ENCODE peak calls at places on chromosome 22, in four cellular contexts. J is GM23248, F is PC-3, N is A673. K is an unnamed sample.

GRCh38 chr22:37077802-37078448 is 26.4 kb downstream of the KCTD17 start:
- DNase-seq in J (peak; percentile 54), F (peak; percentile 58), N (peak; percentile 61), K (peak; percentile 46)

GRCh38 chr22:40855104-40855959 is 1.1 kb downstream of the ST13 start:
- DNase-seq in J (peak; percentile 82), F (no peak), N (peak; percentile 51), K (peak; percentile 24)

GRCh38 chr22:24055283-24055682 is 44.2 kb downstream of the CABIN1 start:
- DNase-seq in J (no peak), F (no peak), N (no peak), K (no peak)

GRCh38 chr22:24178502-24179440 is 2.5 kb upstream of the SUSD2 start:
- DNase-seq in J (peak; percentile 31), F (no peak), N (peak; percentile 56), K (no peak)

GRCh38 chr22:26893034-26893710 is 235.8 kb downstream of the MIAT start:
- DNase-seq in J (peak; percentile 45), F (no peak), N (peak; percentile 40), K (peak; percentile 48)

GRCh38 chr22:38655532-38656255 is 498 bp downstream of the FAM227A start:
- DNase-seq in J (peak; percentile 54), F (peak; percentile 15), N (peak; percentile 31), K (peak; percentile 16)

GRCh38 chr22:35542157-35542971 is 1.7 kb downstream of the RASD2 start:
- DNase-seq in J (no peak), F (no peak), N (no peak), K (no peak)

GRCh38 chr22:43777204-43777671 is 34.9 kb downstream of the EFCAB6 start:
- DNase-seq in J (peak; percentile 77), F (peak; percentile 87), N (no peak), K (peak; percentile 47)

GRCh38 chr22:17984114-17984513 is 40.2 kb downstream of the MICAL3 start:
- DNase-seq in J (peak; percentile 36), F (peak; percentile 53), N (no peak), K (no peak)

GRCh38 chr22:24803064-24803542 is 2.9 kb upstream of the SGSM1 start:
- DNase-seq in J (peak; percentile 49), F (peak; percentile 67), N (peak; percentile 51), K (peak; percentile 29)

GRCh38 chr22:45998638-45999378 is 21.8 kb upstream of the WNT7B start:
- DNase-seq in J (no peak), F (no peak), N (no peak), K (no peak)

GRCh38 chr22:31141551-31141950 is 1.2 kb upstream of the PLA2G3 start:
- DNase-seq in J (no peak), F (no peak), N (no peak), K (no peak)

GRCh38 chr22:31143038-31143437 is 2.7 kb upstream of the PLA2G3 start:
- DNase-seq in J (no peak), F (no peak), N (no peak), K (no peak)

GRCh38 chr22:31140746-31141145 is 438 bp upstream of the PLA2G3 start:
- DNase-seq in J (no peak), F (no peak), N (no peak), K (no peak)

GRCh38 chr22:31143537-31143936 is 3.2 kb upstream of the PLA2G3 start:
- DNase-seq in J (no peak), F (no peak), N (no peak), K (no peak)

DNA sequence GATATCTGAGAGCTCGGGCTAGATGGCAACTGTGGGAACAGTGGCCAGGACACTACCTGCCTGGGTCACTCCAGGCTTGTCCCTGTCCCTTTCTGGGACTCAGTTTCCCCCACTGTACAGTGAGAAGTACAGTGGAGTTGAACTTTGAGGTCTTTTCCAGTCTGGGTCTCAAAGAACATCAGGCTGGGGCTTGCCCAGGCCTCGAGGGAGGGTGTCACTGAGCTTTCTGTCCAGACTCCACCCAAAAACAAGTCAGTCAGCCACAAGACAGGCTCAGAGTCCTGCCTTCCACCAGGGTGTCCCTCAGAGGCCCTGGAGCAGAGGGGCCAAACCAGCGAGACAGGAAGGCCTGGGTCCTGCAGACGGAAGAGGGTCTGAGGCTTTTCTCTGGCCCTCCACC is 2.0 kb upstream of the PLA2G3 start:
- DNase-seq in J (no peak), F (no peak), N (no peak), K (no peak)
- H3K27ac ChIP-seq in J (no peak overlapping the region), F (no peak overlapping the region), N (no peak overlapping the region), K (no peak overlapping the region)

GRCh38 chr22:30542811-30543188 is 3.7 kb downstream of the SEC14L6 start:
- DNase-seq in J (no peak), F (no peak), N (no peak), K (no peak)

GRCh38 chr22:30538280-30538679 is 8.3 kb downstream of the SEC14L6 start:
- DNase-seq in J (peak; percentile 24), F (peak; percentile 1), N (peak; percentile 50), K (no peak)

GRCh38 chr22:30539368-30539767 is 7.2 kb downstream of the SEC14L6 start:
- DNase-seq in J (no peak), F (no peak), N (no peak), K (no peak)

GRCh38 chr22:30546616-30547015 is at the start of gene SEC14L6:
- DNase-seq in J (no peak), F (no peak), N (no peak), K (no peak)

DNA sequence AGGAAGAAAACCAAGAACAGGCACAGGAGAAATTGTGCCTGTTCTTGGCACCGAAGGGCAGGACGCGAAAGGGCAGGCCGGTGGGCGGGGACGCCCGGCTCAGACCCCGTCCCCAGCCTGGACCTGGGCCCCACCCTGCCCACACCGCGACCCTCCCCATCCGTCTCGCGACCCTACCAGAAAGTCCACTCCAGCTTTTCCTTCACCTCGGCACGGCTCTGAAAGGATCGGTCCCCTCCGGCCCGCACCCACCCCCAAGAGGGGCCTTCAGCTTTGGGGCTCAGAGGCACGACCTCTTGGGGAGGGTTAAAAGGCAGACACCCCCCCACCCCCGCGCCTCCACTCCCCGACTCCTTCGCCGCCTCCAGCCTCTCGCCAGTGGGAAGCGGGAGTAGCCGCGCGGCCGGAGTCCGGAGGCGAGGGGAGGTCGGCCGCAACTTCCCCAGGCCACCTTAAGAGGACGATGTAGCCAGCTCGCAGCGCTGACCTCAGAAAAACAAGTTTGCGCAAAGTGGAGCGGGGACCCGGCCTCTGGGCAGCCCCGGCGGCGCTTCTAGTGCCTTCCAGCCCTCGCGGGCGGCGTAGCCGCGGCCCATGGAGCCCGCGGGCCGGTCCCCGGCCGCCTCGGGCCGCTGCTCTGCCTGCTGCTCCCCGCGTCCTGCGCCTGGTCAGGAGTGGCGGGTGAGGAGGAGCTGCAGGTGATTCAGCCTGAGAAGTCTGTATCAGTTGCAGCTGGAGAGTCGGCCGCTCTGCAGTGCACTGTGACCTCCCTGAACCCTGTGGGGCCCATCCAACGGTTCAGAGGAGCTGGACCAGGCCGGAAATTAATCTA is 4.3 kb downstream of the SEC14L6 start:
- DNase-seq in J (peak; percentile 27), F (no peak), N (no peak), K (peak; percentile 5)
- TF ChIP-seq EZH2 in J (no peak), F (no peak), N (no peak), K (no peak)

DNA sequence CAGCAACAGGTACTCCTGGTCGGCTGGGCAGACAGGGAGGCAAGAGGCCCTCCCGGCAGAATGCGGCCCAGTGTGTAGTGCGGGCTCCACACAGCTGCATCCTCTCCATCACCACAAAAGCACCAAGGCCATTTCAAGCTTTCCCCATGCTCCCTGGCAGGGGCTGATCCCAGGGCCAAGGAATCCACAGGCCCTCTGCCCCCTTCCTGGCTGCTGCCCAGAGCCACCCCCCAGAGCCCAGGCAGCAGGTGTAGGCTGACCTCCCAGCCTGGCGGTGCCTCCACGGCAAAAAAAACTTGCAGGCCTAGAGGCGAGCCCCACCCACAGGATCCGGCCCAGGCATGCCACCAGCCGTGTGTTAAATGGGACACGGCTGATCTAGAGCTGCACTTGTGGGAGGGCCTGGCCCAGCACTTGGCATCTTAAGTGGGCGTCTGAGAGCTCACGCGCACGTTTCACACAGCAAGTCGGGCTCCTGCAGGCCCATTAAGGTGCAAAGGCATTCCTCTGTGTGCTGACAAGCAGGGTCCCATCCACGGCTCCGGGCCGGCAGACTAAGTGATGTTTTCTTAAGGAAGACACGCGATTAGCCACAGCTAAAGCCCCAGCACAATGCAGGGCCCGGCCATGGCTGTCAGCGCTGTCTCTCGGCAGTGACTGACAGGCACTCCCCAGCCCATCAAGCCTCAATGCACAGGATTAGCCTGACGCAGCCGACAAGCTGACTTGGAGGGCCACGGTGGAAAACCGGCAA is 19.8 kb upstream of the GNB1L start:
- DNase-seq in J (peak; percentile 33), F (no peak), N (peak; percentile 65), K (peak; percentile 41)
- H3K4me1 ChIP-seq in J (peaks cover 12% of the 10 kb centered on the region), F (peaks cover 8% of the 10 kb centered on the region), N (peaks cover 9% of the 10 kb centered on the region), K (peaks cover 9% of the 10 kb centered on the region)

GRCh38 chr22:21587803-21588611 is 20.5 kb downstream of the UBE2L3 start:
- DNase-seq in J (no peak), F (no peak), N (no peak), K (peak; percentile 16)

GRCh38 chr22:21590809-21591641 is 23.5 kb downstream of the UBE2L3 start:
- DNase-seq in J (no peak), F (no peak), N (no peak), K (no peak)

GRCh38 chr22:21591695-21592094 is 24.2 kb downstream of the UBE2L3 start:
- DNase-seq in J (no peak), F (peak; percentile 26), N (no peak), K (no peak)

GRCh38 chr22:21592422-21592821 is 24.9 kb downstream of the UBE2L3 start:
- DNase-seq in J (no peak), F (no peak), N (no peak), K (no peak)

DNA sequence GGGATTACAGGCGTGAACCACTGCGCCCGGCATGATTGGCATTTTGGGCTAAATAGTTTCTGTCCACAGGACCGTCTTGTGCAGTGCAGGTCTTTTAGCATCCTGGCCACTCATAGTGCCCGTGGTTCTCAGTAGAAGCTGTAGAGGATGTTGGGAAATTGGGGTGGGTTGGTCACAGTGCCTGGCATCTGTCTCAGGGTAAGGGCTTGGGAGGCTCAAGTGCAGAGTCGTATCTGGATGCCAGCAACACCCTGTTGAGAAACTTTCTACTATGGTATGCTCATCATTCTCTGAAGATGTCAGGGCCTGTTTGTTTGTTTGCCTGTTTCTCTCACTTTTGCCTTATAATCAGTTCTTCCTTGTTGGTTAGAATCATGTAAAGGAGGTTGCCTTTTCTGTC is 21.9 kb downstream of the UBE2L3 start:
- DNase-seq in J (no peak), F (no peak), N (no peak), K (no peak)
- H3K27ac ChIP-seq in J (no peak overlapping the region), F (no peak overlapping the region), N (no peak overlapping the region), K (no peak overlapping the region)